ENCODE peak calls at places on chromosomes 2 and 18, in nine cellular contexts. N is IMR-90; Q is CD4-positive, alpha-beta memory T cell; B is right atrium auricular region; I is small intestine; S is adipocyte; P is tibial artery; G is cardiac fibroblast; E is AG09309. T is an unnamed sample.

GRCh38 chr2:191845248-191845715 is 1.6 kb downstream of the CAVIN2 start:
- DNase-seq in N (no peak), Q (no peak), B (peak; percentile 70), I (no peak), S (peak; percentile 62), P (no peak), G (peak; percentile 73), E (no peak), T (no peak)

GRCh38 chr2:240904216-240905175 is 1.6 kb upstream of the CROCC2 start:
- DNase-seq in N (no peak), Q (no peak), B (no peak), I (no peak), S (no peak), P (no peak), G (no peak), E (no peak), T (no peak)

GRCh38 chr2:13046557-13047165 is 329.9 kb downstream of the TRIB2 start:
- DNase-seq in N (peak; percentile 24), Q (no peak), B (no peak), I (no peak), S (peak; percentile 63), P (no peak), G (peak; percentile 26), E (no peak), T (no peak)

GRCh38 chr2:54457326-54458023 is 1.3 kb downstream of the SPTBN1 start:
- DNase-seq in N (no peak), Q (no peak), B (no peak), I (no peak), S (peak; percentile 61), P (no peak), G (no peak), E (no peak), T (no peak)

GRCh38 chr2:96848264-96848663 is 4.4 kb upstream of the ANKRD23 start:
- DNase-seq in N (no peak), Q (no peak), B (no peak), I (no peak), S (no peak), P (no peak), G (no peak), E (no peak), T (no peak)

GRCh38 chr2:19801367-19802087 is 100.3 kb downstream of the TTC32 start:
- DNase-seq in N (peak; percentile 98), Q (no peak), B (peak; percentile 90), I (no peak), S (peak; percentile 98), P (peak; percentile 98), G (peak; percentile 97), E (peak; percentile 86), T (peak; percentile 98)

GRCh38 chr2:39881494-39881893 is 102.4 kb upstream of the THUMPD2 start:
- DNase-seq in N (peak; percentile 40), Q (no peak), B (no peak), I (no peak), S (no peak), P (no peak), G (no peak), E (no peak), T (no peak)

GRCh38 chr2:136129601-136130000 is 11.7 kb upstream of the CXCR4 start:
- DNase-seq in N (no peak), Q (peak; percentile 86), B (no peak), I (peak; percentile 56), S (no peak), P (no peak), G (no peak), E (no peak), T (no peak)

GRCh38 chr18:37511933-37512332 is 53.7 kb downstream of the CELF4 start:
- DNase-seq in N (no peak), Q (no peak), B (no peak), I (no peak), S (no peak), P (no peak), G (no peak), E (no peak), T (no peak)

GRCh38 chr18:60732146-60732545 is 359.6 kb upstream of the MC4R start:
- DNase-seq in N (no peak), Q (no peak), B (no peak), I (no peak), S (no peak), P (no peak), G (no peak), E (no peak), T (no peak)

GRCh38 chr18:77071711-77072292 is 60.8 kb downstream of the MBP start:
- DNase-seq in N (peak; percentile 100), Q (peak; percentile 82), B (peak; percentile 83), I (no peak), S (peak; percentile 90), P (no peak), G (peak; percentile 96), E (peak; percentile 72), T (peak; percentile 86)

GRCh38 chr2:144498215-144498614 is 21.7 kb downstream of the ZEB2 start:
- DNase-seq in N (no peak), Q (no peak), B (no peak), I (no peak), S (no peak), P (no peak), G (no peak), E (no peak), T (no peak)

DNA sequence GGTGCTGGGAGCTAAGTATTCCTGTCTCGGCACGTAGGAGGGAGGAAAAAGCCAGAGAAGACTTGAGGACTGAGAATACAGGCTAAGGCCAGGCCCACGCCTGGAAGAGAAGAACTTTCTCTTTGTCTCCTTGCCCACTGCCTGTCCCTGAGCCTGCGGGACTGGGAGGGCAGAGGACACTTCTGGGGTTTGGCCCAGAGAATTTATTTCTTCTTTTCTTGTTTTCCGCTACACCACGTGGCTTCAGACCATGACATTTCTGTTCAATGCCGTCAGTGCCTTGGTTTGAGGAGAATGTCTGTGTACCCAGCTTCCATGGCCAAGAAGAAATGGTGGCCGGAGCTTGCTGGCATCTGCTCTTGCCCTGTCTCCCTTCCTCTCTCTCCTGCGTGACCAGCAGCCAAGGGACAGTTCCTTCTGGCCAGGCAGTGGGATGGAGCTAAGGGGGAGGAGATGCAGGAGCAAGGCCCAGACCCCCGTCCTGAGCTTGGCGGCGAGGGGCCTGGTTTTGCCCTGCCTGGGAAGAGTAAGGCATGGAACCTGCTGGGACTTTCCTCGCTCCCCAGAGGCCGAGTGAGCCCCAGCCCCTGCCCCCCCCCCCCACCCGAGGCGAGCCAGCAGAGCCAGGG is 140.3 kb downstream of the KLHL29 start:
- DNase-seq in N (no peak), Q (no peak), B (no peak), I (no peak), S (no peak), P (no peak), G (no peak), E (no peak), T (no peak)
- H3K4me3 ChIP-seq in N (no peak overlapping the region), Q (no peak overlapping the region), B (no peak overlapping the region), I (no peak overlapping the region), S (no peak overlapping the region), P (no peak overlapping the region), G (no peak overlapping the region), E (no peak overlapping the region), T (no peak overlapping the region)

DNA sequence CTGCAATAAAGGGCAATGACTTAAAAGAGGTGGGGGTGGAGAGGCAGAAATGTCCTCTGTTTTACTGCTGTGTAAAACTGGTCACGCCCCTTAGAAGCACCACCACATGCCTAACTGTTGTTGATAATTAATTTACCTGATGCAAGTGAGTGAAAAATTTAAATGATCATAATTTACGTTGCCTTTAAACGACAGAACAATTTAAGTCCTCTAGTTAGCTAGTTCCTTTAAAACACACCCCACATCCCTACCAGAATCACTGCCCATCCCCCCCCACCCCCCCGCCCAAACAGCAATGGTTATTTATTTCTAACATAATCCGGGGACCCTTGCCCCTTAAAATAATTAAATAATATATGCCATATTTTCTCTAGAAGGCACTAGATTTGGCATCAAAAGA is 657 bp upstream of the PPIG start:
- DNase-seq in N (no peak), Q (no peak), B (no peak), I (no peak), S (no peak), P (no peak), G (no peak), E (no peak), T (no peak)
- H3K4me3 ChIP-seq in N (no peak overlapping the region), Q (no peak overlapping the region), B (no peak overlapping the region), I (no peak overlapping the region), S (peak overlapping the region; percentile 92), P (no peak overlapping the region), G (no peak overlapping the region), E (no peak overlapping the region), T (no peak overlapping the region)

GRCh38 chr18:59694824-59695223 is 2.4 kb downstream of the CCBE1 start:
- DNase-seq in N (no peak), Q (no peak), B (no peak), I (no peak), S (no peak), P (no peak), G (no peak), E (no peak), T (no peak)

GRCh38 chr18:59697236-59697932 is at the start of gene CCBE1:
- DNase-seq in N (peak; percentile 71), Q (no peak), B (peak; percentile 59), I (peak; percentile 60), S (peak; percentile 87), P (peak; percentile 71), G (peak; percentile 81), E (no peak), T (no peak)

GRCh38 chr18:59695551-59695950 is 1.7 kb downstream of the CCBE1 start:
- DNase-seq in N (no peak), Q (no peak), B (no peak), I (no peak), S (no peak), P (no peak), G (no peak), E (no peak), T (no peak)

GRCh38 chr18:59699061-59699460 is 1.8 kb upstream of the CCBE1 start:
- DNase-seq in N (no peak), Q (no peak), B (no peak), I (no peak), S (no peak), P (no peak), G (no peak), E (no peak), T (no peak)

GRCh38 chr18:59696311-59697235 is 650 bp downstream of the CCBE1 start:
- DNase-seq in N (peak; percentile 59), Q (no peak), B (no peak), I (no peak), S (peak; percentile 69), P (no peak), G (peak; percentile 54), E (no peak), T (no peak)
- H3K4me3 ChIP-seq in N (peak overlapping the region; percentile 71), Q (no peak overlapping the region), B (peak overlapping the region; percentile 49), I (no peak overlapping the region), S (peak overlapping the region; percentile 92), P (peak overlapping the region; percentile 48), G (peak overlapping the region; percentile 83), E (peak overlapping the region; percentile 82), T (peak overlapping the region; percentile 87)

DNA sequence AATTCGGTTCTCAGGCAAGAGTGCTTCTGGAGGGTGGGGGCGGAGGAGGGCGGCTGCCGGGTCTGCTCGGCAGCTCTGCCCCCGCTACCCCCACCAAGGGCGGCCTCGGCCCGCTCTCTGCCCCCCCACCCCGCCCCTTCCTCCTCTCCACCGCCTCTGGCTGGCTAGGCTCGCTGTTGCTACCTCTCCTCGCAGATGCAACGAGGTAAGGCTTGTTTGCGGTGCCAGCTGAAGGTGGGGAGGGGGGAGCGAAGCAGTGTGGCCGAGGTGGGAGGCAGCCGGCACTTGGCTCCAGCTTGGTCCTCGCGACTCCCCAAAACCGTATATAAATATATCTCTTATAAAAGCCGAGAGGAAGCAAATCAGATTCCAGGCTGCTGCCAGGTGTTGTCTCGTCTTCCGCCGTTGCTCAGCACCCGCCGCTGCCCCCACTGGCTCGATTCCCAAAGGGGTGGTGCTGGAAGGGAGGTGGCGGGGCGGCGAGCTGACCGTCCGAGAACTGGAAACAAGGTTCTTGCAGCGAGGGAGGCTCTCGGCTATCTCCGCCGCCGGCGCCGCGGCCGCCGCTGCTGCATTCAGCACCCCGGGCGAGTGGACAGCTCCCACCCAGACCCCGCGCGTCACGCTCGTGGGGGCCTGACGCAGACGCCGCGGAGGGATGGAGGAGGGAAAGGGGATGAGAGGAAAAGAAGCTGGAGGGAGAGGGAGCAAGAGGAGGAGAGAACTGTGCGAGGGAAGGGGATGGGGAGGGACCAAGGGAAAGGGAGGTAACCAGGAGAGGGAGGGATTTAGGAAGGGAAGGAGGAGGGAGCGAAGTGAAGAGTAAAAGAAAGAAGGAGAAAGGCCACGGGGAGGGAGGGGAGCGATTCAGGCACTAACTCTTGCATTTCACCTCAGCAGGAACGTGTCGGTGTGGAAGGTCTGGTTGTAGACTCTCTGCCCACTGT is at the start of gene MARCHF4:
- DNase-seq in N (peak; percentile 90), Q (peak; percentile 63), B (peak; percentile 65), I (peak; percentile 14), S (peak; percentile 92), P (peak; percentile 77), G (peak; percentile 92), E (no peak), T (peak; percentile 67)
- H3K4me3 ChIP-seq in N (peak within 1 kb of the TSS; percentile 59), Q (no peak within 1 kb of the TSS), B (peak within 1 kb of the TSS; percentile 38), I (no peak within 1 kb of the TSS), S (peak within 1 kb of the TSS; percentile 74), P (peak within 1 kb of the TSS; percentile 26), G (peak within 1 kb of the TSS; percentile 71), E (peak within 1 kb of the TSS; percentile 84), T (peak within 1 kb of the TSS; percentile 66)

T was measured in skeletal muscle cell.